ENCODE peak calls at places on chromosomes 1 and 21, in nine cellular contexts. L is foreskin fibroblast, N is heart right ventricle, A is tibial nerve, V is astrocyte, D is pancreas, H is progenitor cell of endocrine pancreas, F is Calu3, X is PC-3. Z is an unnamed sample.

GRCh38 chr1:104856518-104856917 is 1106.8 kb downstream of the AMY1C start:
- DNase-seq in L (no peak), H (no peak), D (no peak), F (no peak), N (no peak), X (no peak), A (no peak), V (no peak), Z (no peak)

GRCh38 chr1:3466366-3467075 is 12.1 kb downstream of the ARHGEF16 start:
- DNase-seq in L (no peak), A (no peak), H (no peak), X (no peak), D (no peak), F (no peak), V (no peak), N (no peak), Z (no peak)

GRCh38 chr1:117367769-117368059 is 465 bp downstream of the MAN1A2 start:
- DNase-seq in L (no peak), H (no peak), N (no peak), D (no peak), F (no peak), A (no peak), V (no peak), X (peak), Z (no peak)

GRCh38 chr1:207097871-207098324 is 6.1 kb upstream of the C4BPA start:
- DNase-seq in L (no peak), N (no peak), F (no peak), D (no peak), A (no peak), H (no peak), X (peak), V (no peak), Z (no peak)

GRCh38 chr1:207321790-207322530 is 482 bp downstream of the CD55 start:
- DNase-seq in F (no peak), D (no peak), H (no peak), N (no peak), L (no peak), V (peak), A (peak), X (peak), Z (no peak)

GRCh38 chr1:234969011-234969441 is 159.6 kb downstream of the TOMM20 start:
- DNase-seq in F (no peak), H (no peak), L (no peak), V (no peak), D (no peak), X (no peak), A (no peak), N (no peak), Z (no peak)

GRCh38 chr1:212119397-212119837 is 83.9 kb downstream of the DTL start:
- DNase-seq in H (no peak), D (no peak), A (no peak), N (peak), X (no peak), L (no peak), V (no peak), F (no peak), Z (no peak)

GRCh38 chr21:34726627-34727337 is 58.0 kb downstream of the CLIC6 start:
- DNase-seq in H (no peak), A (no peak), F (no peak), N (no peak), X (peak), L (no peak), D (no peak), V (peak), Z (no peak)

GRCh38 chr21:35853321-35853922 is 206.9 kb downstream of the SETD4 start:
- DNase-seq in L (no peak), H (no peak), A (no peak), D (no peak), F (no peak), X (no peak), V (no peak), N (no peak), Z (no peak)

GRCh38 chr1:164576311-164577271 is 17.6 kb downstream of the PBX1 start:
- DNase-seq in N (peak), H (no peak), L (peak), V (no peak), D (no peak), F (no peak), X (no peak), A (no peak), Z (no peak)

GRCh38 chr1:223079498-223079897 is 63.5 kb downstream of the TLR5 start:
- DNase-seq in L (no peak), X (no peak), A (no peak), H (no peak), D (no peak), V (no peak), N (no peak), F (no peak), Z (no peak)

GRCh38 chr1:223076382-223076781 is 66.7 kb downstream of the TLR5 start:
- DNase-seq in D (no peak), H (no peak), F (no peak), A (no peak), V (no peak), X (no peak), N (peak), L (no peak), Z (no peak)

GRCh38 chr1:223074901-223075300 is 68.1 kb downstream of the TLR5 start:
- DNase-seq in D (no peak), F (no peak), N (no peak), H (no peak), X (no peak), L (no peak), V (no peak), A (no peak), Z (no peak)

GRCh38 chr1:223075834-223076233 is 67.2 kb downstream of the TLR5 start:
- DNase-seq in X (no peak), D (no peak), N (no peak), F (no peak), L (no peak), V (no peak), H (no peak), A (no peak), Z (no peak)

GRCh38 chr1:223077434-223077833 is 65.6 kb downstream of the TLR5 start:
- DNase-seq in X (no peak), H (no peak), L (no peak), V (no peak), N (peak), F (no peak), A (no peak), D (no peak), Z (no peak)
- TF ChIP-seq CTCF in X (no peak), H (no peak), L (no peak), V (no peak), N (no peak), F (no peak), A (no peak), D (no peak), Z (no peak)

GRCh38 chr1:68279846-68280245 is 47.5 kb upstream of the WLS start:
- DNase-seq in D (no peak), V (no peak), H (no peak), X (no peak), F (no peak), N (no peak), L (no peak), A (no peak), Z (no peak)
- TF ChIP-seq CTCF in D (no peak), V (no peak), H (no peak), X (no peak), F (no peak), N (no peak), L (no peak), A (no peak), Z (no peak)

DNA sequence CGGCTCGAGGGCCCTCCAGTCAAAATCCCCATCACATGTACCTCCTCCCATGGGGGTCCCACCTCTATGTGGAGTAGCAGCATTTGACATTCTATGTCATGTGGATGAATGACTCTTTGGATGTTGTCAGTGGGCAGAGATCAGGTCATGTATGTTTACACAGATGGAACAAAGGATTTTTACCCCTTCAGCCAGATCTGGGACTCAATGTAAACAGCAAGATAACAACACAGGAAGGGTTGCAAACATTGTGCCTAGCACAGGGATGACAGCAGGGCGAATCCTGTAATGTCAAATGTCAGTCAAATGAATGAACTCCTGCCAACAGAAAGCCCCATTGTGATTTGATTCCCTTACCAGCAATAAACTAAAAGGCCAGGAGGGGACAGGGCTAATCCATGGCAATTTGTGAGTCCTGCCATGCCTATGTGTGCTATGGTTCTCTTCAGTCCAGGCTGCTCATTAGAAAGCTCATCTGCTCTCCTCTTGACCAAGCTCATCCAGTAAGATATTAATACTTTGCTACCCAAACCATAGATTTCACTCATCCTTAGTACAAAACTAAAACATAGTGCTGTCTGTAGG is 60.3 kb downstream of the PGBD5 start:
- DNase-seq in N (no peak), D (no peak), A (no peak), V (no peak), L (no peak), F (no peak), X (no peak), H (no peak), Z (no peak)
- TF ChIP-seq CTCF in N (no peak), D (no peak), A (no peak), V (no peak), L (no peak), F (peak), X (peak), H (no peak), Z (no peak)

GRCh38 chr1:9823693-9823942 is 147 bp downstream of the CLSTN1 start:
- DNase-seq in F (no peak), V (no peak), L (no peak), N (no peak), H (no peak), D (no peak), X (no peak), A (no peak), Z (no peak)
- TF ChIP-seq CTCF in F (no peak), V (no peak), L (no peak), N (no peak), H (no peak), D (no peak), X (no peak), A (no peak), Z (no peak)

GRCh38 chr1:201656670-201657032 is 117.7 kb downstream of the NAV1 start:
- DNase-seq in H (no peak), D (no peak), L (no peak), X (no peak), V (no peak), N (no peak), A (no peak), F (no peak), Z (no peak)

GRCh38 chr1:201653238-201653637 is 114.3 kb downstream of the NAV1 start:
- DNase-seq in D (no peak), X (no peak), L (no peak), F (no peak), V (no peak), N (no peak), A (no peak), H (no peak), Z (no peak)

GRCh38 chr1:201655910-201656669 is 117.2 kb downstream of the NAV1 start:
- DNase-seq in A (no peak), L (no peak), D (no peak), N (no peak), X (no peak), F (no peak), H (no peak), V (no peak), Z (no peak)

GRCh38 chr1:201653883-201654282 is 115.0 kb downstream of the NAV1 start:
- DNase-seq in H (no peak), A (no peak), N (no peak), V (no peak), F (no peak), L (no peak), D (no peak), X (no peak), Z (no peak)

GRCh38 chr1:201655243-201655642 is 116.3 kb downstream of the NAV1 start:
- DNase-seq in X (no peak), L (peak), A (peak), F (no peak), N (peak), V (peak), H (no peak), D (no peak), Z (no peak)
- TF ChIP-seq CTCF in X (no peak), L (peak), A (no peak), F (no peak), N (no peak), V (peak), H (no peak), D (no peak), Z (no peak)

Z was measured in natural killer cell.